ENCODE peak calls at places on chromosomes 7 and 10, in five cellular contexts. E is nephron progenitor cell, T is breast epithelium, C is fibroblast of mammary gland, I is dorsolateral prefrontal cortex. S is an unnamed sample.

GRCh38 chr7:6406121-6406520 is 41.6 kb downstream of the DAGLB start:
- DNase-seq in E (no peak), T (no peak), C (no peak), I (no peak), S (no peak)

GRCh38 chr10:115948415-115948814 is 324.6 kb downstream of the GFRA1 start:
- DNase-seq in E (no peak), T (no peak), C (peak; percentile 34), I (no peak), S (no peak)

GRCh38 chr10:13206546-13207443 is 27.4 kb downstream of the UCMA start:
- DNase-seq in E (peak; percentile 13), T (no peak), C (peak; percentile 57), I (no peak), S (no peak)

GRCh38 chr7:16113058-16113457 is 308.3 kb downstream of the CRPPA start:
- DNase-seq in E (no peak), T (no peak), C (no peak), I (no peak), S (no peak)

GRCh38 chr10:74825033-74825370 is 1.4 kb upstream of the KAT6B start:
- DNase-seq in E (no peak), T (peak; percentile 39), C (no peak), I (no peak), S (no peak)

GRCh38 chr10:71690094-71690720 is 29.4 kb downstream of the C10orf105 start:
- DNase-seq in E (no peak), T (no peak), C (no peak), I (no peak), S (no peak)

GRCh38 chr7:1948887-1949680 is 279.0 kb downstream of the ELFN1 start:
- DNase-seq in E (no peak), T (no peak), C (no peak), I (no peak), S (no peak)

GRCh38 chr10:35005868-35006267 is 84.3 kb downstream of the CUL2 start:
- DNase-seq in E (no peak), T (no peak), C (peak; percentile 97), I (no peak), S (no peak)

GRCh38 chr10:117543245-117543998 is 876 bp downstream of the EMX2 start:
- DNase-seq in E (peak; percentile 77), T (no peak), C (no peak), I (no peak), S (no peak)
- TF ChIP-seq CTCF in E (no peak), T (no peak), C (no peak), I (no peak), S (no peak)

GRCh38 chr7:4814463-4814862 is 39.0 kb downstream of the AP5Z1 start:
- DNase-seq in E (no peak), T (no peak), C (no peak), I (no peak), S (no peak)

GRCh38 chr7:4815121-4815520 is 39.7 kb downstream of the AP5Z1 start:
- DNase-seq in E (no peak), T (no peak), C (no peak), I (no peak), S (no peak)

GRCh38 chr7:4817178-4817905 is 41.9 kb downstream of the AP5Z1 start:
- DNase-seq in E (no peak), T (no peak), C (no peak), I (no peak), S (no peak)

GRCh38 chr7:4816419-4817080 is 41.1 kb downstream of the AP5Z1 start:
- DNase-seq in E (no peak), T (no peak), C (no peak), I (no peak), S (no peak)

GRCh38 chr7:4815609-4816418 is 40.4 kb downstream of the AP5Z1 start:
- DNase-seq in E (no peak), T (no peak), C (no peak), I (no peak), S (no peak)
- TF ChIP-seq CTCF in E (no peak), T (no peak), C (no peak), I (no peak), S (no peak)

GRCh38 chr10:59809644-59809974 is 56.4 kb upstream of the MRLN start:
- DNase-seq in E (no peak), T (no peak), C (no peak), I (no peak), S (no peak)

GRCh38 chr10:59812541-59813122 is 59.4 kb upstream of the MRLN start:
- DNase-seq in E (no peak), T (no peak), C (no peak), I (no peak), S (no peak)

GRCh38 chr10:59807629-59808620 is 54.7 kb upstream of the MRLN start:
- DNase-seq in E (no peak), T (no peak), C (no peak), I (peak; percentile 58), S (no peak)

GRCh38 chr10:59805043-59805442 is 51.8 kb upstream of the MRLN start:
- DNase-seq in E (peak; percentile 40), T (no peak), C (peak; percentile 8), I (no peak), S (no peak)

GRCh38 chr10:59808896-59809643 is 55.8 kb upstream of the MRLN start:
- DNase-seq in E (peak; percentile 75), T (peak; percentile 48), C (peak; percentile 61), I (peak; percentile 88), S (peak; percentile 49)
- TF ChIP-seq CTCF in E (peak; percentile 68), T (peak; percentile 64), C (peak; percentile 64), I (peak; percentile 72), S (no peak)

DNA sequence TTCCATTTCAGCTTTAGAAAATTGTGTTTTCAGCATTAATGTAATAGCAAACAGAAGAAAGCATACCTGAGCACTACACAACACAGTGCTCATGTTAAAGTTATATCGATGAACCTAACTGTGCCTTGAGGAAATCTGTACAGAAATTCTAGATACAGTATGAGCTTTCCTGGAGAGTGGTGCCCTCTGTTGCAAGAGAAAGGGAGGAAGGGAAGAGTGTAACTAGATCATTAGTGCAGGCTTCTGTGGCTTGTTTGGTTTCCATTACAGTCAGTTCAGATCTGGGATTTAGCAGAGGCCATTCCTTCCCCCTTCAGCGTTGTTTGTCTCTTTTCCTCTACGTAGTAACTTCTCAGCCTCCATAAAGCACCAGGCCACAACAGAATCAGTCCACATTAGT is 139.7 kb downstream of the HTR7 start:
- DNase-seq in E (no peak), T (no peak), C (peak; percentile 19), I (no peak), S (no peak)
- TF ChIP-seq CTCF in E (no peak), T (no peak), C (peak; percentile 21), I (no peak), S (no peak)

GRCh38 chr7:149028346-149029109 is at the start of gene PDIA4:
- DNase-seq in E (peak; percentile 100), T (peak; percentile 98), C (peak; percentile 99), I (peak; percentile 99), S (peak; percentile 96)
- TF ChIP-seq CTCF in E (no peak), T (peak; percentile 56), C (no peak), I (peak; percentile 35), S (no peak)

S was measured in omental fat pad.